ENCODE peak calls at places on chromosomes 5 and 9, in nine cellular contexts. F is epithelial cell of esophagus; G is neural progenitor cell; R is astrocyte of the cerebellum; X is CD8-positive, alpha-beta T cell; S is astrocyte of the spinal cord; E is kidney epithelial cell; N is AG04450; Y is cardiac fibroblast. L is an unnamed sample.

GRCh38 chr5:74296685-74297084 is 343.8 kb downstream of the ENC1 start:
- DNase-seq in S (peak; percentile 65), F (peak; percentile 60), Y (peak; percentile 75), N (no peak), G (no peak), R (peak; percentile 22), E (no peak), X (no peak), L (peak; percentile 74)

GRCh38 chr5:14050821-14051220 is 92.3 kb upstream of the TRIO start:
- DNase-seq in F (no peak), N (no peak), Y (no peak), S (no peak), X (no peak), R (no peak), G (no peak), E (no peak), L (no peak)

GRCh38 chr9:72149231-72149975 is at the start of gene GDA:
- DNase-seq in X (no peak), E (no peak), R (no peak), G (peak; percentile 66), N (no peak), F (peak; percentile 43), Y (peak; percentile 3), S (no peak), L (no peak)

GRCh38 chr9:130692365-130692764 is 1.2 kb upstream of the EXOSC2 start:
- DNase-seq in N (no peak), F (peak; percentile 52), E (no peak), S (peak; percentile 40), R (no peak), G (peak; percentile 95), Y (peak; percentile 26), X (no peak), L (no peak)

GRCh38 chr5:63127054-63127453 is 548.4 kb downstream of the LRRC70 start:
- DNase-seq in S (peak; percentile 64), X (no peak), R (peak; percentile 22), Y (peak; percentile 66), N (no peak), E (peak; percentile 58), F (peak; percentile 52), G (no peak), L (peak; percentile 26)

GRCh38 chr9:124291801-124292396 is 34.1 kb downstream of the NEK6 start:
- DNase-seq in N (no peak), X (no peak), S (no peak), Y (no peak), F (no peak), G (no peak), E (no peak), R (no peak), L (no peak)

GRCh38 chr5:147558826-147559225 is 49.0 kb upstream of the DPYSL3 start:
- DNase-seq in R (peak; percentile 82), E (no peak), X (no peak), S (peak; percentile 86), G (peak; percentile 80), N (peak; percentile 61), F (peak; percentile 69), Y (peak; percentile 84), L (no peak)

GRCh38 chr9:86557063-86557766 is 203.0 kb upstream of the TUT7 start:
- DNase-seq in G (peak; percentile 8), F (peak; percentile 88), Y (peak; percentile 78), R (no peak), S (peak; percentile 82), X (no peak), N (peak; percentile 89), E (peak; percentile 32), L (peak; percentile 95)

GRCh38 chr9:113993838-113994540 is 84.1 kb downstream of the AMBP start:
- DNase-seq in E (no peak), Y (peak; percentile 74), R (peak; percentile 56), G (no peak), N (no peak), F (peak; percentile 61), S (peak; percentile 73), X (no peak), L (peak; percentile 35)

DNA sequence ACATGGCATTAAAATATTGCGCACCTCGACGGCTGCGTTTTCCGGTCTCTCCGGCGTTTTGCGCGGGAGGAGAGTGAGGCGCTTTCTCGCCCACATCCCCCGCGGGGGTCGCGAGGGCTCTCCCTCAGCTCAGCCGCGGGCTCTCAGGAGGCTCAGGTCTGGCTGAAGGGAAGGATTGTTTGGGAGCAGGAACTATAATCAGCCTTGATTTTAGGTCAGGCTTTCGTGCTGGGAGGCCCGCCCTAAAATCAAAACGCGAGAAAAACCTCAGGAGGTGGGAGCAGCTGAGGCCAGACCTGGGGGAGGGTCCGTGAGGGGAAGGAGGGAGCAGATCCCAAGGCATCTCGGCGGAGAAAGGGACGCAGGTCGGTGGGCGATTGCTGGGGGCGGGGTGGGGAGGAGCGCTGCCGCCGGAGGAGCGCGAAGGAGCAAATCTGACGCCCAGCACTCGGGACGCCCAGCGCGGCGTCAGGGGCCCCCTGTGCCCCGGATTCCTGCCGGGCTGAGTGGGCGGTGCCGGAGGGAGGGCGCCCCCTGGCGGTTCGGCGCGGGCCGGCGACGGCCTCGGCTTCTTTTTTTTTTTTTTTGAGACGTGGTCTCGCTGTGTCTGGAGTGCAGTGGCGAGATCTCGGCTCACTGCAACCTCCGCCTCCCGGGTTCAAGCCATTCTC is 18.7 kb upstream of the RNF130 start:
- DNase-seq in R (no peak), Y (peak; percentile 71), S (peak; percentile 56), N (peak; percentile 20), X (peak; percentile 90), F (peak; percentile 57), E (no peak), G (peak; percentile 95), L (peak; percentile 23)
- H3K4me3 ChIP-seq in R (peak overlapping the region; percentile 49), Y (peak overlapping the region; percentile 56), S (peak overlapping the region; percentile 56), N (peak overlapping the region; percentile 65), X (peak overlapping the region; percentile 57), F (peak overlapping the region; percentile 50), E (peak overlapping the region; percentile 58), G (peak overlapping the region; percentile 41), L (peak overlapping the region; percentile 58)

GRCh38 chr5:171961117-171961516 is 45.3 kb downstream of the FBXW11 start:
- DNase-seq in E (no peak), G (no peak), X (no peak), S (no peak), R (no peak), N (no peak), Y (peak; percentile 25), F (no peak), L (no peak)
- H3K4me3 ChIP-seq in E (no peak overlapping the region), G (no peak overlapping the region), X (no peak overlapping the region), S (no peak overlapping the region), R (no peak overlapping the region), N (no peak overlapping the region), Y (no peak overlapping the region), F (no peak overlapping the region), L (no peak overlapping the region)

DNA sequence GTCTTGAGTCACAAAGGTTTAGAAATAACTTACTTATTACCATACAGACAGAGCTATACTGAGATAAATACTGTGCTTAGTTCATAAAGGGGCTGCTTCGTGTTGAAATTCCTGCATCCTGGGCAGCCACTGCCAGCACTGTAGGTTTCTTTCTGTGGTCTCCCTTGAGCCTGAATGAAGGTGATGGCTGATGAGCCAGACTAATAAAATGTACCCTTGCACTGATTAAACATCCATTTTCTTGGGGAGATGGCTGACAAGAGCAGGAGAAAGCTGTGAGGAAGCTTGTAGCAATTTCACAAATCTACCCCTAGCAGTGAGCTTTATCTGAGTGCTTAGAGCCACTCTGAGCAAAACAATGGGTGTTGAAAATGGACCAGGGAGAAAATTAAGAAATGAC is 23.4 kb upstream of the ZSWIM6 start:
- DNase-seq in S (no peak), G (no peak), Y (peak; percentile 21), X (no peak), N (no peak), R (no peak), E (no peak), F (no peak), L (no peak)
- H3K4me3 ChIP-seq in S (no peak overlapping the region), G (no peak overlapping the region), Y (no peak overlapping the region), X (no peak overlapping the region), N (no peak overlapping the region), R (no peak overlapping the region), E (no peak overlapping the region), F (no peak overlapping the region), L (no peak overlapping the region)

GRCh38 chr5:5270958-5271605 is 131.0 kb downstream of the ADAMTS16 start:
- DNase-seq in N (no peak), F (peak; percentile 95), G (peak; percentile 71), E (peak; percentile 61), R (peak; percentile 28), X (no peak), Y (peak; percentile 68), S (peak; percentile 85), L (peak; percentile 16)
- H3K4me3 ChIP-seq in N (no peak overlapping the region), F (no peak overlapping the region), G (no peak overlapping the region), E (no peak overlapping the region), R (peak overlapping the region; percentile 20), X (no peak overlapping the region), Y (no peak overlapping the region), S (peak overlapping the region; percentile 11), L (no peak overlapping the region)

L was measured in skeletal muscle cell.